ENCODE peak calls at places on chromosome X, in seven cellular contexts. D is uterus, N is HepG2, S is ovary, M is A549, E is HCT116, V is transverse colon. T is an unnamed sample.

GRCh38 chrX:70481424-70481823 is 36.8 kb downstream of the DLG3 start:
- DNase-seq in D (no peak), N (no peak), S (no peak), M (no peak), E (no peak), V (no peak), T (no peak)

GRCh38 chrX:50770702-50771101 is 43.3 kb downstream of the SHROOM4 start:
- DNase-seq in D (no peak), N (peak), S (no peak), M (no peak), E (no peak), V (peak), T (no peak)

GRCh38 chrX:74162199-74162598 is 141.8 kb upstream of the ZCCHC13 start:
- DNase-seq in D (no peak), N (no peak), S (no peak), M (no peak), E (no peak), V (no peak), T (no peak)

GRCh38 chrX:48896611-48897011 is 957 bp downstream of the TIMM17B start:
- DNase-seq in D (no peak), N (no peak), S (peak), M (no peak), E (no peak), V (no peak), T (no peak)

GRCh38 chrX:120564925-120565324 is 4.2 kb upstream of the CUL4B start:
- DNase-seq in D (no peak), N (no peak), S (no peak), M (no peak), E (no peak), V (no peak), T (no peak)

GRCh38 chrX:153953342-153953830 is 8.9 kb upstream of the RENBP start:
- DNase-seq in D (peak), N (peak), S (peak), M (peak), E (no peak), V (peak), T (no peak)

GRCh38 chrX:102659790-102660757 is 8.8 kb downstream of the GPRASP1 start:
- DNase-seq in D (peak), N (peak), S (peak), M (peak), E (no peak), V (peak), T (peak)

GRCh38 chrX:5117816-5118215 is 1110.9 kb downstream of the NLGN4X start:
- DNase-seq in D (no peak), N (no peak), S (no peak), M (no peak), E (no peak), V (no peak), T (no peak)

GRCh38 chrX:150961631-150962030 is 21.5 kb upstream of the HMGB3 start:
- DNase-seq in D (no peak), N (no peak), S (no peak), M (no peak), E (no peak), V (no peak), T (no peak)

GRCh38 chrX:141642979-141643378 is 53.5 kb downstream of the SPANXA2 start:
- DNase-seq in D (no peak), N (no peak), S (no peak), M (no peak), E (no peak), V (no peak), T (no peak)

GRCh38 chrX:74550295-74550802 is 64.1 kb downstream of the RLIM start:
- DNase-seq in D (peak), N (peak), S (peak), M (peak), E (peak), V (peak), T (peak)

GRCh38 chrX:123732679-123733363 is at the start of gene THOC2:
- DNase-seq in D (peak), N (peak), S (peak), M (peak), E (peak), V (peak), T (peak)
- TF ChIP-seq POLR2A in D (peak), N (peak), S (peak), M (peak), E (peak), V (peak), T (peak)

DNA sequence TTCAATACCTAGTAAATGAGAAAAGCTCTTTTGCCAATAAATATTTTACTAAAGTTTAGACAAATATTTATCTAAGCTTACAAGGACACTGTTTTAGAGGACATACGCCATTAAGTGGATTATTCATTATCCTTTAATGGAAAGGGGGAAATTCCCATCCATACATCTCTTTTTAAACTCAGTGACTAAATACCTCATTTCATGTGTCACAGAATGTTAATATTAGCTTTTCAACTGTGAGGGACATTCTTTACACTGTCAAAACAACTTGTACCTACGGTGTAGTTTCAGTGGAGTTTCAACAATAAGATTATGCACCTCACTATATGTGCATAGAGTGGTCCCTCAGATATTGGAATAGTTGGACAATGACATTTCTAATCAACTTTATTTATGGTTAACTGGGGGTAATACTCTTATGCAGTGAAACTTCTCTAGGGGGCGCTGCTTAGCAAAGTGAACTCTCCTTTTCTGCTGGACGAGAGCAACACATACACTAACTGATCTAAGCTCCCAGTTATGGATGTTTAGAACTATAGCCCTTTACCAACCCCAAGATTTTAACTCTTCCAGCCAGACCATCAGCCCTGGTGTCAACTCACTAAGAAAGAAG is 9.7 kb downstream of the HS6ST2 start:
- DNase-seq in D (no peak), N (no peak), S (no peak), M (no peak), E (peak), V (no peak), T (no peak)
- TF ChIP-seq CTCF in D (no peak), N (no peak), S (no peak), M (no peak), E (peak), V (no peak), T (no peak)

GRCh38 chrX:35380808-35381700 is 417.1 kb upstream of the MAGEB16 start:
- DNase-seq in D (no peak), N (peak), S (no peak), M (peak), E (no peak), V (no peak), T (no peak)
- TF ChIP-seq POLR2A in D (no peak), N (no peak), S (no peak), M (no peak), E (no peak), V (no peak), T (no peak)

GRCh38 chrX:40615976-40616375 is 7.3 kb upstream of the MPC1L start:
- DNase-seq in D (no peak), N (no peak), S (no peak), M (no peak), E (no peak), V (no peak), T (no peak)

GRCh38 chrX:40612511-40612910 is 10.7 kb upstream of the MPC1L start:
- DNase-seq in D (no peak), N (no peak), S (no peak), M (no peak), E (no peak), V (no peak), T (no peak)

GRCh38 chrX:40622741-40623536 is at the start of gene MPC1L:
- DNase-seq in D (no peak), N (no peak), S (no peak), M (no peak), E (no peak), V (peak), T (no peak)

DNA sequence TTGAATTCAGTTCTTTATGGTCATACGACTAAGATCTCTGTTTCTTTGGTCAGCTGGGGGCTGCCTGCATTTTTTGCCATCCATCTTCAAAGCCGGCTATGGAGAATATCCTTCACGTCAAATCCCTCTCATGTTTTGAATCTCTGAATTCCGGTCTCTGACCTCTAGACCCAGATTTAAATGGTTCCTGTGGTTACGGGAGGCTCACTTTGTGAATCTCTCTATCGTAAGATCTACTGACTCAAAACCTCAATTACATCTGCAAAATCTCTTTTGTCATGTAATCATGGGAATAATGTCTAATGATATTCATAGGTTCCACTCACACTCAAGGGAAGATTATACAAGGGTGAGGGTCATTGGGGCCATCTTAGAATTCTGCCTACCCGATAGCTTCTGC is 5.7 kb upstream of the MPC1L start:
- DNase-seq in D (no peak), N (peak), S (no peak), M (no peak), E (no peak), V (no peak), T (no peak)
- TF ChIP-seq CTCF in D (no peak), N (no peak), S (no peak), M (no peak), E (no peak), V (no peak), T (no peak)

GRCh38 chrX:109732780-109733657 is at the start of gene ACSL4:
- DNase-seq in D (peak), N (peak), S (peak), M (peak), E (peak), V (peak), T (peak)

GRCh38 chrX:109739625-109740024 is 6.6 kb upstream of the ACSL4 start:
- DNase-seq in D (no peak), N (no peak), S (no peak), M (no peak), E (no peak), V (no peak), T (no peak)

GRCh38 chrX:109732319-109732779 is 708 bp downstream of the ACSL4 start:
- DNase-seq in D (no peak), N (no peak), S (no peak), M (peak), E (no peak), V (no peak), T (no peak)

GRCh38 chrX:109735241-109735744 is 2.2 kb upstream of the ACSL4 start:
- DNase-seq in D (no peak), N (no peak), S (no peak), M (no peak), E (no peak), V (no peak), T (no peak)

GRCh38 chrX:109733658-109734022 is 583 bp upstream of the ACSL4 start:
- DNase-seq in D (no peak), N (no peak), S (no peak), M (no peak), E (no peak), V (no peak), T (no peak)
- TF ChIP-seq POLR2A in D (no peak), N (no peak), S (no peak), M (no peak), E (no peak), V (no peak), T (no peak)

DNA sequence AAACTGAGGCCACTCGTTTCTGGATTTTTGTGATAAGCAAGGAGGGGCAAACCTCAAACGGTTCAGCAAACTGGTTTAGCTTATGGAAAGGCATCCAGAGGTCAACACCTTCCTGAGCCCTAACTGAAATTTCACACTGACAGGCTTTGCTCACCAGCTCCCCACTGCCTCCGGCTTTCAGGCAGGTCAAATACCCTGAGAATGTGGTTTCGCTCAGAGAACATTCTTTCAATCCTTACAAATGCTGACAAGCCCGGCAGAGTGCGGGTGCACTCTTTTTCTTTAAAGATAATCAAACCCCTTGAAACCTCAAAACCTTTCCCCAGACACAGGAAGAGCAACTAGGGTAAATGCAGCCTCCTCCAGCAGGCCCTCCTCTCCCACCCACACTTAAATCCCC is 41.5 kb downstream of the CD40LG start:
- DNase-seq in D (no peak), N (no peak), S (no peak), M (no peak), E (no peak), V (no peak), T (no peak)
- TF ChIP-seq CTCF in D (no peak), N (no peak), S (no peak), M (no peak), E (no peak), V (no peak), T (no peak)

DNA sequence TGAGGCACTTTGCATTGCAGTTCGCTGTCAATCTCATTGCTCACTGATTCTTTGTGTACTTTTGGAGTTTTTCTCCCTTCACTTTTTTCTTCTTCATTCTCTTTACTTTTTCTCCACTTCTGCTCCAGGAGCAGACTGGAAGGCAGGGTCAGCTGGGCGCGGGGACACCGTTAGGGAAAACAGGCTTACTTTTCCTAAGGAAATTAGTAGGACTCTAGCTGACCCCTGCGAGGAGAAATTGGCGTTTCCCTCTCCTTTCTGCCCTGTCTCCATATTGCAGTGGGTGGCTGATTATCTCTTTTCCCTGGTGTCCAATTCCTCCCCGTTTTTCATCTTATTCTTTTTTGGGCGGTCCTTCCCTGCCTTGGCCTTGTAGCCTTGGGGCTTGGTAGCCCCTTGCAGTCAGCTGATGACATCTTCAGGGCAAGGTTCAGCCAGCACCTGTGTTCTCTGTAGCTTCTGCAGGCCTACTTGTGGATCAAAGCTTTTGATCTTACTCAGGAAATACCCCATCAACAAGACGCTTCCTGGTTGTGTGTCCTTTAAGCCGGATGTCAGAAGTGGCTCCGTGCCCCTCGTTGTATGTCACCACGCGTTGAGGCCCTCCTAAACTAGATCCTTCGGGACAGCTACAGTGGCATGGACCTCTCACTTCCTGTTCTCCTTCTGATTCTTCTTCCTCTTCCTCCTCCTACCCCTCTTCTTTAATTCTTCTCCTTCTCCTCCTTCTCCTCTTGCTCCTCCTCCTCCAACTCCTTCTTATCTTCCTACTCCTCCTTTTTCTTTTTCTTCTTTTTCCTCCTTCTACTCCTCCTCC is 36.1 kb downstream of the NBDY start:
- DNase-seq in D (no peak), N (no peak), S (no peak), M (no peak), E (no peak), V (peak), T (no peak)
- TF ChIP-seq POLR2A in D (no peak), N (no peak), S (no peak), M (no peak), E (no peak), V (no peak), T (no peak)